ENCODE peak calls at places on chromosomes 3 and 15, in ten cellular contexts. K is AG04450, Y is BJ, H is fibroblast of lung, P is heart right ventricle, S is dorsolateral prefrontal cortex, T is cardiac muscle cell, X is psoas muscle, A is body of pancreas, N is fibroblast of mammary gland. Z is an unnamed sample.

GRCh38 chr3:168312991-168313390 is 217.3 kb upstream of the GOLIM4 start:
- DNase-seq in Y (no peak), H (peak), A (no peak), S (no peak), X (no peak), N (no peak), K (peak), T (no peak), P (no peak), Z (peak)

GRCh38 chr3:5314897-5315296 is 127.4 kb downstream of the EDEM1 start:
- DNase-seq in S (no peak), P (no peak), N (no peak), T (no peak), X (no peak), H (no peak), K (no peak), Y (no peak), A (no peak), Z (no peak)

GRCh38 chr3:53072653-53073552 is 27.0 kb upstream of the SFMBT1 start:
- DNase-seq in H (peak), T (peak), S (peak), A (peak), X (peak), Y (no peak), N (peak), P (peak), K (peak), Z (peak)

GRCh38 chr3:45064512-45065372 is 38.6 kb downstream of the CLEC3B start:
- DNase-seq in K (peak), P (peak), S (no peak), Y (peak), N (peak), H (peak), A (peak), T (peak), X (no peak), Z (peak)

GRCh38 chr3:113697192-113698090 is 999 bp upstream of the USF3 start:
- DNase-seq in P (peak), H (peak), S (no peak), Y (no peak), T (peak), A (peak), K (no peak), X (no peak), N (no peak), Z (peak)

GRCh38 chr3:29280675-29281264 is at the start of gene RBMS3:
- DNase-seq in T (peak), X (peak), A (peak), N (peak), S (peak), P (peak), Y (peak), K (peak), H (peak), Z (peak)

GRCh38 chr3:141370065-141370533 is 1.8 kb downstream of the ZBTB38 start:
- DNase-seq in K (no peak), Y (no peak), P (peak), A (peak), H (peak), N (peak), X (no peak), T (peak), S (no peak), Z (peak)

GRCh38 chr3:187101184-187102072 is 37.9 kb downstream of the RPL39L start:
- DNase-seq in P (peak), T (peak), Y (peak), X (peak), K (peak), H (peak), S (no peak), A (peak), N (peak), Z (peak)

GRCh38 chr15:80495406-80495942 is 91.3 kb downstream of the ARNT2 start:
- DNase-seq in N (no peak), P (no peak), T (no peak), A (no peak), K (no peak), H (no peak), S (no peak), X (no peak), Y (no peak), Z (no peak)

GRCh38 chr3:137692803-137693431 is 71.2 kb upstream of the SOX14 start:
- DNase-seq in P (no peak), T (no peak), H (no peak), S (no peak), X (peak), A (peak), N (peak), Y (no peak), K (no peak), Z (no peak)
- TF ChIP-seq CTCF in P (peak), T (no peak), H (no peak), S (peak), X (no peak), A (no peak), N (peak), Y (no peak), K (no peak), Z (no peak)

GRCh38 chr3:79846148-79846933 is 78.5 kb upstream of the ROBO1 start:
- DNase-seq in X (no peak), Y (no peak), T (no peak), N (no peak), H (no peak), S (no peak), P (no peak), K (no peak), A (no peak), Z (no peak)
- TF ChIP-seq CTCF in X (peak), Y (peak), T (peak), N (peak), H (no peak), S (peak), P (peak), K (peak), A (peak), Z (no peak)

DNA sequence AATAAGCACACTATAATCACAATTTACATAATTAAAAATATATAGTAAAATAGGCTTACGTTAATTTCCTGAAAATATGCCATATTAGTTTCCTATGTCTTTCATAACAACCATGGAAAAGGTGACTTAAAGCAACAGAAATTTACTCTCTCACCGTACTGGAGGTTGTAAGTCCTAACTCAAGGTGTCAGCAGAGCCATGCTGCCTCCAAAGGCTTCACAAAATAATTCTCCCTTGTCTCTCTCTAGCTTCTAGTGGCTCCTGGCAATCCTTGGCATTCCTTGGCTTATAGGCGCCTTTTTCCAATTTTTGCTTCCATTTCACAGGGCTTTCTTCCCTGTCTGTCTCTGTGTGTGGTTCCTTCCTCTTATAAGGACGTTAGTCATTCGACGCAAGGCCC is 7.6 kb downstream of the SI start:
- DNase-seq in S (no peak), Y (no peak), P (no peak), H (no peak), T (no peak), X (no peak), A (no peak), N (no peak), K (no peak), Z (no peak)
- TF ChIP-seq CTCF in S (no peak), Y (no peak), P (no peak), H (no peak), T (no peak), X (no peak), A (no peak), N (no peak), K (no peak), Z (no peak)

DNA sequence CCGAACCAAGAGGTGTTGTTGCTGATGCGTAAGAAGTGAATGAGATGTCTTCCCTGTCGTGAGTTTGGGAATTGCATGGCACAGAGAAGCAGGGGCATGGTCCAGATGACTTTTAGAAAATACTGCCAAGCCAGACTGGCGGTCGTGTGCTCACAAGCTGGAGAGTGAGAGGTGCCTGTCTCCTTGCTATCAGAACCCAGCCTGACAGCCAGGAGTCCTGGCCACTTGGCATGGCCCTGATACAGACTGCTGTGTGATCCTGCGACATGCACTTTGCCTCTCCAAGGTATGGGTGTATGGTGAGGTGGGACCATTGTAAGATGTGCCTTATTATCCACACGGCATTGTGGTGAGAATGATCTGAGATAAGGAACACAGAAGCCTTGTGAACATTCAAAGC is 93.0 kb downstream of the SMAD3 start:
- DNase-seq in N (no peak), A (no peak), P (no peak), H (no peak), Y (no peak), S (no peak), X (no peak), K (no peak), T (no peak), Z (no peak)
- TF ChIP-seq CTCF in N (no peak), A (no peak), P (no peak), H (no peak), Y (no peak), S (no peak), X (no peak), K (no peak), T (no peak), Z (no peak)

DNA sequence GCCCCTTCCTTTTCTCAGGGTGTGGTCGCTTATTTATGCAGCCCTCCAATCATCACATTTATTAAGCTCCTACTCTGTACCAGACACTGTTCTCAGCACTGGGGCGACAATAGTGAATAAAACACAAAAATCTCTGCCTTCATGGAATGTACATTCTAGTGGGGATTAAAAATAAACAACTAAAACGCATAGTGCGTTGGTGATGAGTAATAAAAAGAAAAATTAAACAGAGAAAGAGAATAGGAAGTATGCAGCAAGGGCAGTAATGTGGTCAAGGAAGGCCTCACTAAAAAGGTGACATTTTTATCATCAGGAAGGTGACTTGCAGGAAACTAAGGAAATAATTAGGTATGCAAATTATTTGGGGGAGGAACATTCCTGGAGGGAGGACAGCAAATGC is 5.1 kb downstream of the SLC51B start:
- DNase-seq in Y (no peak), N (no peak), S (no peak), P (no peak), A (no peak), H (peak), K (no peak), T (no peak), X (no peak), Z (no peak)
- TF ChIP-seq CTCF in Y (no peak), N (no peak), S (no peak), P (no peak), A (no peak), H (no peak), K (no peak), T (no peak), X (no peak), Z (no peak)

GRCh38 chr3:171661484-171661883 is 148.8 kb downstream of the PLD1 start:
- DNase-seq in P (no peak), K (no peak), Y (no peak), N (no peak), S (no peak), T (no peak), A (no peak), X (no peak), H (no peak), Z (no peak)
- TF ChIP-seq CTCF in P (no peak), K (no peak), Y (no peak), N (no peak), S (no peak), T (no peak), A (no peak), X (no peak), H (no peak), Z (no peak)

GRCh38 chr3:119747355-119747754 is 34.5 kb upstream of the NR1I2 start:
- DNase-seq in K (no peak), T (no peak), P (no peak), N (no peak), H (no peak), Y (no peak), X (no peak), S (no peak), A (no peak), Z (no peak)
- TF ChIP-seq CTCF in K (no peak), T (no peak), P (no peak), N (no peak), H (no peak), Y (no peak), X (no peak), S (no peak), A (no peak), Z (no peak)

DNA sequence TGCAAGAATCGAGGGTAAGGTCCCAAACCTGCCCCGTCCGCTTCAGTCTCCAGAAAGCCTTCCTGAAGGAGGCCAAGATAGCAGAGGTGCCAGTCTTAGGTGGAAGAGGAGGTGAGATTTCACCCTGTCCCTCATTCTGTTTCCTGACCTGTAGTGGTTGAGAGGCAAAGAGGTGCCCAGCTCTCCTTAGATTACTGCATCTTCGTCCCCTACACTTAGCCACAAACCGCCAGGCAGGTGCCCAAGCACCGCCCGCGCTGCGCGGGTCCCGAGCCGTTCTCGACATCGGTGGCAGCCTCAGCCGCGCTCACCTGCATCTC is 23.8 kb upstream of the POLG start:
- DNase-seq in X (no peak), S (no peak), A (no peak), N (no peak), K (no peak), Y (no peak), T (no peak), H (no peak), P (no peak), Z (no peak)
- TF ChIP-seq CTCF in X (no peak), S (no peak), A (no peak), N (no peak), K (no peak), Y (no peak), T (no peak), H (no peak), P (no peak), Z (no peak)

GRCh38 chr3:59064276-59064675 is 14.5 kb upstream of the CFAP20DC start:
- DNase-seq in K (no peak), T (no peak), X (no peak), N (no peak), A (no peak), Y (no peak), S (no peak), P (no peak), H (no peak), Z (no peak)
- TF ChIP-seq CTCF in K (no peak), T (no peak), X (no peak), N (no peak), A (no peak), Y (no peak), S (no peak), P (no peak), H (no peak), Z (no peak)

GRCh38 chr15:36409819-36410218 is 169.6 kb upstream of the CDIN1 start:
- DNase-seq in P (no peak), K (no peak), N (no peak), S (no peak), Y (no peak), T (no peak), A (no peak), X (no peak), H (no peak), Z (no peak)
- TF ChIP-seq CTCF in P (no peak), K (no peak), N (no peak), S (no peak), Y (no peak), T (no peak), A (no peak), X (no peak), H (no peak), Z (no peak)

Z was measured in fibroblast of villous mesenchyme.